ENCODE peak calls at places on chromosomes 4 and X, in eight cellular contexts. Y is anterior cingulate cortex; B is NAMALWA; M is AG08395; U is fibroblast of mammary gland; X is mesothelial cell of epicardium; C is testis; A is stimulated activated CD4-positive, alpha-beta T cell treated with anti-CD3 and anti-CD28 coated beads, Interleukin-2, amount 100 ng/mL, for 48 hours. W is an unnamed sample.

GRCh38 chrX:23764585-23764984 is 18.4 kb upstream of the SAT1 start:
- DNase-seq in Y (no peak), B (no peak), M (no peak), U (no peak), X (no peak), C (no peak), A (no peak), W (no peak)

GRCh38 chr4:88440146-88440545 is 16.8 kb upstream of the HERC5 start:
- DNase-seq in Y (no peak), B (no peak), M (no peak), U (no peak), X (no peak), C (no peak), A (no peak), W (no peak)

GRCh38 chrX:39559229-39559628 is 538.5 kb downstream of the BCOR start:
- DNase-seq in Y (no peak), B (no peak), M (no peak), U (peak; percentile 4), X (no peak), C (no peak), A (no peak), W (no peak)

GRCh38 chr4:180578175-180578574 is 1665.0 kb upstream of the TENM3 start:
- DNase-seq in Y (no peak), B (no peak), M (no peak), U (no peak), X (no peak), C (no peak), A (no peak), W (no peak)

GRCh38 chr4:54709281-54709854 is 51.6 kb downstream of the KIT start:
- DNase-seq in Y (no peak), B (no peak), M (no peak), U (no peak), X (no peak), C (no peak), A (no peak), W (no peak)

GRCh38 chrX:103063191-103063845 is 653 bp downstream of the BEX1 start:
- DNase-seq in Y (peak; percentile 7), B (no peak), M (peak; percentile 24), U (peak; percentile 30), X (peak; percentile 54), C (peak; percentile 58), A (no peak), W (no peak)

GRCh38 chr4:3829211-3829953 is 63.2 kb downstream of the ADRA2C start:
- DNase-seq in Y (no peak), B (no peak), M (no peak), U (no peak), X (no peak), C (no peak), A (no peak), W (no peak)

GRCh38 chr4:91330555-91331137 is 973.1 kb upstream of the GRID2 start:
- DNase-seq in Y (no peak), B (no peak), M (no peak), U (no peak), X (no peak), C (no peak), A (no peak), W (no peak)

GRCh38 chrX:9825966-9826365 is 39.7 kb downstream of the SHROOM2 start:
- DNase-seq in Y (no peak), B (no peak), M (no peak), U (no peak), X (no peak), C (no peak), A (no peak), W (no peak)

GRCh38 chrX:75131973-75132627 is 24.0 kb downstream of the ABCB7 start:
- DNase-seq in Y (no peak), B (no peak), M (no peak), U (no peak), X (no peak), C (no peak), A (no peak), W (no peak)

GRCh38 chr4:169663894-169664293 is 43.5 kb downstream of the CLCN3 start:
- DNase-seq in Y (no peak), B (no peak), M (no peak), U (peak; percentile 20), X (no peak), C (no peak), A (no peak), W (no peak)

GRCh38 chr4:1021386-1022050 is 10.1 kb downstream of the FGFRL1 start:
- DNase-seq in Y (no peak), B (peak; percentile 79), M (no peak), U (no peak), X (no peak), C (no peak), A (no peak), W (peak; percentile 57)

GRCh38 chr4:40347472-40347871 is 12.3 kb downstream of the CHRNA9 start:
- DNase-seq in Y (no peak), B (no peak), M (no peak), U (no peak), X (no peak), C (no peak), A (no peak), W (no peak)

GRCh38 chr4:81412941-81413488 is 58.7 kb downstream of the RASGEF1B start:
- DNase-seq in Y (no peak), B (no peak), M (no peak), U (no peak), X (no peak), C (no peak), A (no peak), W (no peak)

GRCh38 chr4:84985952-84986351 is 19.5 kb upstream of the WDFY3 start:
- DNase-seq in Y (no peak), B (no peak), M (no peak), U (peak; percentile 88), X (no peak), C (no peak), A (no peak), W (no peak)

GRCh38 chr4:105150511-105150910 is 3.8 kb downstream of the TET2 start:
- DNase-seq in Y (no peak), B (no peak), M (no peak), U (no peak), X (no peak), C (no peak), A (no peak), W (no peak)

GRCh38 chr4:169286562-169287301 is 16.0 kb upstream of the SH3RF1 start:
- DNase-seq in Y (no peak), B (peak; percentile 44), M (no peak), U (peak; percentile 29), X (no peak), C (no peak), A (no peak), W (no peak)

GRCh38 chr4:169583563-169583962 is 28.8 kb downstream of the NEK1 start:
- DNase-seq in Y (no peak), B (no peak), M (peak; percentile 18), U (peak; percentile 56), X (no peak), C (no peak), A (no peak), W (no peak)

GRCh38 chrX:127038065-127038464 is 218.5 kb downstream of the PRR32 start:
- DNase-seq in Y (no peak), B (peak; percentile 13), M (no peak), U (no peak), X (no peak), C (no peak), A (no peak), W (no peak)

GRCh38 chr4:17589355-17589754 is 12.4 kb downstream of the LAP3 start:
- DNase-seq in Y (no peak), B (no peak), M (no peak), U (no peak), X (no peak), C (no peak), A (no peak), W (no peak)

GRCh38 chrX:152930516-152930915 is 32.6 kb downstream of the ZNF185 start:
- DNase-seq in Y (no peak), B (no peak), M (no peak), U (no peak), X (no peak), C (no peak), A (no peak), W (no peak)

GRCh38 chr4:47771020-47771419 is 66.8 kb downstream of the CORIN start:
- DNase-seq in Y (no peak), B (no peak), M (no peak), U (no peak), X (no peak), C (no peak), A (no peak), W (no peak)

GRCh38 chr4:47690611-47691010 is 147.3 kb downstream of the CORIN start:
- DNase-seq in Y (no peak), B (peak; percentile 12), M (no peak), U (no peak), X (no peak), C (no peak), A (no peak), W (no peak)

GRCh38 chrX:65985211-65985610 is 54.7 kb downstream of the VSIG4 start:
- DNase-seq in Y (no peak), B (no peak), M (no peak), U (no peak), X (no peak), C (no peak), A (no peak), W (no peak)

GRCh38 chr4:14749910-14750309 is 252.4 kb upstream of the CPEB2 start:
- DNase-seq in Y (no peak), B (peak; percentile 6), M (peak; percentile 26), U (peak; percentile 39), X (no peak), C (peak; percentile 68), A (peak; percentile 1), W (no peak)

GRCh38 chr4:127875791-127876190 is 4.9 kb upstream of the PLK4 start:
- DNase-seq in Y (no peak), B (no peak), M (no peak), U (no peak), X (no peak), C (no peak), A (no peak), W (no peak)

GRCh38 chrX:44876767-44877166 is 3.8 kb downstream of the KDM6A start:
- DNase-seq in Y (no peak), B (no peak), M (no peak), U (no peak), X (no peak), C (no peak), A (no peak), W (no peak)

GRCh38 chr4:10437735-10438134 is 19.5 kb downstream of the ZNF518B start:
- DNase-seq in Y (no peak), B (no peak), M (no peak), U (no peak), X (no peak), C (no peak), A (no peak), W (no peak)

GRCh38 chr4:4327652-4328121 is 37.6 kb downstream of the ZBTB49 start:
- DNase-seq in Y (no peak), B (no peak), M (peak; percentile 18), U (peak; percentile 18), X (no peak), C (peak; percentile 37), A (no peak), W (no peak)

W was measured in OCI-LY7.